ENCODE peak calls at places on chromosomes 11 and 22, in four cellular contexts. K is CD4-positive, CD25-positive, alpha-beta regulatory T cell; N is hepatocyte; O is SJSA1. F is an unnamed sample.

GRCh38 chr11:1352696-1353382 is 36.9 kb upstream of the BRSK2 start:
- DNase-seq in K (no peak), N (no peak), O (no peak), F (no peak)

GRCh38 chr11:72703281-72704008 is 29.2 kb upstream of the PDE2A start:
- DNase-seq in O (no peak), N (peak; percentile 69), K (no peak), F (no peak)

GRCh38 chr11:17991799-17992433 is 20.9 kb downstream of the SERGEF start:
- DNase-seq in K (peak; percentile 55), O (peak; percentile 36), N (peak; percentile 72), F (peak; percentile 55)

GRCh38 chr11:14972581-14973490 is 685 bp upstream of the CALCA start:
- DNase-seq in K (no peak), N (no peak), O (no peak), F (no peak)

GRCh38 chr11:2853997-2854560 is 31.5 kb downstream of the CDKN1C start:
- DNase-seq in K (no peak), O (no peak), N (no peak), F (no peak)

GRCh38 chr11:124656759-124657627 is 16.5 kb downstream of the SIAE start:
- DNase-seq in K (no peak), N (no peak), O (no peak), F (no peak)

GRCh38 chr11:46489668-46490560 is 98.3 kb upstream of the CHRM4 start:
- DNase-seq in K (peak; percentile 39), N (peak; percentile 64), O (peak; percentile 24), F (peak; percentile 32)

GRCh38 chr11:45832835-45833446 is 14.3 kb upstream of the CRY2 start:
- DNase-seq in N (no peak), K (no peak), O (no peak), F (no peak)

GRCh38 chr11:79113099-79113498 is 327.7 kb downstream of the TENM4 start:
- DNase-seq in N (no peak), O (no peak), K (no peak), F (no peak)

GRCh38 chr11:94543695-94544581 is at the start of gene FUT4:
- DNase-seq in K (peak; percentile 69), O (peak; percentile 79), N (peak; percentile 95), F (peak; percentile 74)

GRCh38 chr11:92527467-92527866 is 302.8 kb downstream of the FAT3 start:
- DNase-seq in N (no peak), O (no peak), K (no peak), F (no peak)

GRCh38 chr11:2121227-2122130 is 17.7 kb downstream of the IGF2 start:
- DNase-seq in N (no peak), O (no peak), K (no peak), F (no peak)

GRCh38 chr22:21849489-21849888 is 18.0 kb downstream of the MAPK1 start:
- DNase-seq in N (no peak), K (no peak), O (peak; percentile 12), F (no peak)

GRCh38 chr11:59674291-59674690 is 5.5 kb upstream of the PATL1 start:
- DNase-seq in N (no peak), K (no peak), O (no peak), F (no peak)

GRCh38 chr11:73114110-73114834 is 27.8 kb downstream of the FCHSD2 start:
- DNase-seq in O (no peak), K (no peak), N (no peak), F (no peak)

GRCh38 chr11:47565340-47566165 is at the start of gene PTPMT1:
- DNase-seq in K (peak; percentile 59), N (peak; percentile 90), O (peak; percentile 62), F (peak; percentile 67)

GRCh38 chr22:44288951-44289350 is 23.8 kb downstream of the SHISAL1 start:
- DNase-seq in O (no peak), K (no peak), N (no peak), F (no peak)

GRCh38 chr22:46031965-46032851 is 55.2 kb upstream of the WNT7B start:
- DNase-seq in O (no peak), K (no peak), N (no peak), F (no peak)

GRCh38 chr11:95788921-95789505 is 569 bp downstream of the FAM76B start:
- DNase-seq in O (peak; percentile 25), K (no peak), N (peak; percentile 71), F (peak; percentile 30)

GRCh38 chr11:90650124-90650523 is 427.3 kb upstream of the CHORDC1 start:
- DNase-seq in N (no peak), O (no peak), K (no peak), F (no peak)

GRCh38 chr22:22687638-22688500 is 43.5 kb downstream of the GGTLC2 start:
- DNase-seq in K (no peak), O (peak; percentile 38), N (peak; percentile 76), F (no peak)

GRCh38 chr11:34002420-34002819 is 49.1 kb upstream of the CAPRIN1 start:
- DNase-seq in O (no peak), K (no peak), N (no peak), F (no peak)

GRCh38 chr11:75655619-75656018 is 13.2 kb downstream of the MAP6 start:
- DNase-seq in O (no peak), K (no peak), N (no peak), F (no peak)

GRCh38 chr22:27877501-27877900 is 41.6 kb downstream of the PITPNB start:
- DNase-seq in K (no peak), N (no peak), O (no peak), F (no peak)

GRCh38 chr11:65390099-65390941 is 3.9 kb downstream of the FRMD8 start:
- DNase-seq in K (no peak), N (no peak), O (peak; percentile 68), F (no peak)

GRCh38 chr11:64140101-64140500 is 25.8 kb downstream of the MACROD1 start:
- DNase-seq in K (no peak), O (no peak), N (no peak), F (no peak)

GRCh38 chr11:65043881-65044501 is 3.0 kb downstream of the SAC3D1 start:
- DNase-seq in O (no peak), N (no peak), K (no peak), F (no peak)

GRCh38 chr11:115078461-115079438 is 400.4 kb downstream of the NXPE2 start:
- DNase-seq in K (no peak), O (no peak), N (no peak), F (no peak)

GRCh38 chr22:48579035-48579914 is 1248.4 kb downstream of the BRD1 start:
- DNase-seq in O (peak; percentile 95), K (no peak), N (peak; percentile 61), F (no peak)
- H3K9me3 ChIP-seq in O (peaks cover 4% of the 10 kb centered on the region), K (no peaks in the 10 kb centered on the region), N (no peaks in the 10 kb centered on the region), F (no peaks in the 10 kb centered on the region)

GRCh38 chr22:30697975-30698374 is 3.3 kb downstream of the OSBP2 start:
- DNase-seq in O (no peak), N (no peak), K (no peak), F (no peak)

GRCh38 chr22:30694638-30695350 is at the start of gene OSBP2:
- DNase-seq in K (peak; percentile 33), N (peak; percentile 77), O (no peak), F (peak; percentile 23)

GRCh38 chr22:30694171-30694637 is 470 bp upstream of the OSBP2 start:
- DNase-seq in N (peak; percentile 82), K (peak; percentile 52), O (no peak), F (peak; percentile 50)

GRCh38 chr22:30695351-30695762 is 683 bp downstream of the OSBP2 start:
- DNase-seq in K (no peak), N (no peak), O (no peak), F (no peak)

DNA sequence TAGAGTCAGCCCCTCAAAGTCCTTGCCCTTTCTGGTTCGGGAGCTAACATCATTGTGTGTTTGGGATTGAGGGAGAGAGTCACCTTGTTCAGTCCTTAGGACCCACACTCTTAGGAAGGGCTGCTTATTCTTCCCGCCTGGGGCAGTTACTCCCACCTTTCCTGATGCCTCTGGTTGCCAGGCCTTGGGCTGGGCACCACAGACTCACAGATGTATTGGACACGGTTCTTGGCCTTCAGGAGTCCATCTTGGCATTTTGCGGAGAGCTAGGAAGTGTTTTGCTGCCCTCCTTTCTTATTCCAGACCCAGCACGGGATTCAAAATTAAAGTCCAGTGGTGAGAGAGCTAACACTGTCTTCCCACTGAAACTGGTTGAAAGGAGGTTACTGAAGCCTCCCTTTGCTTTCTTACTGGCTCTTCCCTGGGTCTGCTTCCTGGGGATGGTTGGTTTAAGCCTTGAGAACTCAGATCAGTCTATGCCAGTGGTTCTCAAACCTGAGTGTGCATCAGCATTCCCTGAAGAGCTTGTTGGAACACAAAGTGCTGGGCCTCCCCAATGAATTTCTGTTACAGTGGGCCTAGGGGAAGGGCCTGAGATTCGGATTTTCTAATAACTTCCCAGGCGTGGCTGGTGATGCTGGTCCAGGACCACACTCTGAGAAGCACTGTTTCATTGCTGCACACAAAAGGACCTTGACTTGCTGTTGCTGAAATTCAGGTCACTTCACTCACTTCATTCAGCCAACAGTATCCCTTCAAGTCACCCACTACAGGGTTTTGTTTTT is 1.4 kb downstream of the OSBP2 start:
- DNase-seq in O (no peak), N (no peak), K (no peak), F (no peak)
- H3K4me3 ChIP-seq in O (no peak overlapping the region), N (no peak overlapping the region), K (no peak overlapping the region), F (no peak overlapping the region)

GRCh38 chr22:26484360-26484706 is 656 bp downstream of the SRRD start:
- DNase-seq in K (peak; percentile 56), N (no peak), O (no peak), F (peak; percentile 49)

GRCh38 chr22:26482171-26482570 is 1.4 kb downstream of the HPS4 start:
- DNase-seq in K (no peak), N (no peak), O (no peak), F (no peak)

GRCh38 chr22:26483439-26484359 is at the start of the genes HPS4 and SRRD:
- DNase-seq in N (peak; percentile 98), K (peak; percentile 94), O (peak; percentile 94), F (peak; percentile 94)

GRCh38 chr22:26481694-26482093 is 1.9 kb downstream of the HPS4 start:
- DNase-seq in O (no peak), N (no peak), K (no peak), F (no peak)

GRCh38 chr22:26483043-26483438 is 542 bp downstream of the HPS4 start:
- DNase-seq in K (no peak), O (no peak), N (no peak), F (no peak)
- H3K4me1 ChIP-seq in K (peaks cover 46% of the 10 kb centered on the region), O (peaks cover 14% of the 10 kb centered on the region), N (peaks cover 29% of the 10 kb centered on the region), F (peaks cover 72% of the 10 kb centered on the region)

GRCh38 chr22:47535681-47536080 is 773.2 kb downstream of the TBC1D22A start:
- DNase-seq in K (no peak), O (no peak), N (no peak), F (no peak)

GRCh38 chr22:47539374-47539773 is 776.9 kb downstream of the TBC1D22A start:
- DNase-seq in N (no peak), K (no peak), O (no peak), F (no peak)

GRCh38 chr22:47544696-47545095 is 782.2 kb downstream of the TBC1D22A start:
- DNase-seq in K (no peak), O (no peak), N (no peak), F (no peak)

GRCh38 chr22:47543447-47543846 is 781.0 kb downstream of the TBC1D22A start:
- DNase-seq in K (no peak), O (no peak), N (no peak), F (no peak)

GRCh38 chr22:47540011-47540410 is 777.6 kb downstream of the TBC1D22A start:
- DNase-seq in O (no peak), N (no peak), K (no peak), F (no peak)
- H3K9me3 ChIP-seq in O (no peaks in the 10 kb centered on the region), N (no peaks in the 10 kb centered on the region), K (no peaks in the 10 kb centered on the region), F (no peaks in the 10 kb centered on the region)

DNA sequence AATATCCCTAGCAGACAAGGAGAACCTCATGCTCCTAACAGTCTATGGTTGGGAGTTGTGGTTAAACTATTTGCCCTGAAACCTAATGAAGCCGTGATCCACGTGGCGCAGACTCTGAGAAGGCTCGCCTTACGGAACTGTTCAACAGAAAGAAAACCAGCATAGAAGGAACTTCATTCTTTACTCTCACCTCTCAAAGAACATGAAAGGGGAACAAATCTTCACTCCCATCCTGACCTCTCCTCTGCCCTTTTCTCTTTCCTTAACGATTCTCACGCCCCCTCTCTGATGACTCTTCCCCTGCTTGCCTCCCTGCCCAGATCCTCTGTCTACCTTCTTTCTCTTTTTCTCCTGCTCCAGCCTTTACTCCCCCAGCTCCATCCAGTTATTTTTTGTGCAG is 54.2 kb downstream of the IRAG1 start:
- DNase-seq in O (no peak), N (no peak), K (no peak), F (no peak)
- H3K4me3 ChIP-seq in O (no peak overlapping the region), N (no peak overlapping the region), K (no peak overlapping the region), F (no peak overlapping the region)

F was measured in CD4-positive, alpha-beta memory T cell.